ENCODE peak calls at places on chromosomes 12 and 14, in six cellular contexts. N is BE2C, B is uterus, I is A549, L is stomach, S is heart right ventricle. K is an unnamed sample.

GRCh38 chr14:103393687-103394626 is 8.7 kb downstream of the MARK3 start:
- DNase-seq in I (peak; percentile 41), L (no peak), S (no peak), N (no peak), B (no peak), K (no peak)

GRCh38 chr12:20448781-20449180 is 80.4 kb downstream of the PDE3A start:
- DNase-seq in B (no peak), N (no peak), I (no peak), S (no peak), L (no peak), K (no peak)

GRCh38 chr12:30706476-30706875 is 10.8 kb upstream of the IPO8 start:
- DNase-seq in N (no peak), L (no peak), B (no peak), I (no peak), S (no peak), K (no peak)

GRCh38 chr14:57847096-57847495 is 18.8 kb downstream of the SLC35F4 start:
- DNase-seq in N (no peak), S (no peak), L (no peak), I (no peak), B (no peak), K (no peak)

GRCh38 chr12:41190360-41190759 is 2.2 kb downstream of the PDZRN4 start:
- DNase-seq in B (no peak), S (no peak), N (no peak), L (no peak), I (peak; percentile 42), K (no peak)

GRCh38 chr14:21384494-21384851 is 654 bp upstream of the SUPT16H start:
- DNase-seq in B (no peak), L (no peak), I (no peak), N (no peak), S (no peak), K (no peak)

GRCh38 chr14:81710232-81710845 is 176.7 kb upstream of the SEL1L start:
- DNase-seq in I (peak; percentile 7), L (no peak), N (peak; percentile 28), S (no peak), B (no peak), K (no peak)

GRCh38 chr14:56686416-56686815 is 106.8 kb downstream of the TMEM260 start:
- DNase-seq in I (no peak), B (no peak), S (peak; percentile 40), L (peak; percentile 41), N (no peak), K (no peak)

GRCh38 chr14:92787554-92787953 is 6.6 kb upstream of the GOLGA5 start:
- DNase-seq in L (no peak), N (no peak), I (no peak), B (no peak), S (no peak), K (no peak)

GRCh38 chr12:46523446-46523845 is 150.9 kb upstream of the SLC38A2 start:
- DNase-seq in I (peak; percentile 33), N (no peak), S (no peak), L (no peak), B (no peak), K (no peak)

GRCh38 chr12:76784600-76785051 is 20.7 kb downstream of the ZDHHC17 start:
- DNase-seq in I (no peak), B (no peak), N (no peak), S (no peak), L (no peak), K (no peak)

GRCh38 chr14:46488374-46488773 is 163.2 kb downstream of the RPL10L start:
- DNase-seq in N (no peak), S (no peak), I (no peak), L (no peak), B (no peak), K (no peak)

GRCh38 chr14:46487582-46488350 is 163.8 kb downstream of the RPL10L start:
- DNase-seq in I (no peak), L (no peak), B (no peak), N (no peak), S (no peak), K (no peak)

GRCh38 chr14:46490150-46490769 is 161.3 kb downstream of the RPL10L start:
- DNase-seq in I (no peak), B (no peak), N (peak; percentile 24), S (no peak), L (no peak), K (no peak)
- TF ChIP-seq CTCF in I (no peak), B (no peak), N (peak; percentile 68), S (no peak), L (peak; percentile 9), K (peak; percentile 43)

GRCh38 chr12:122965356-122965755 is 907 bp downstream of the ABCB9 start:
- DNase-seq in S (no peak), B (no peak), L (no peak), I (no peak), N (no peak), K (no peak)

GRCh38 chr12:122967151-122967550 is 888 bp upstream of the ABCB9 start:
- DNase-seq in N (no peak), B (no peak), L (no peak), S (no peak), I (no peak), K (no peak)

GRCh38 chr12:122964439-122965257 is 1.6 kb downstream of the ABCB9 start:
- DNase-seq in L (no peak), N (no peak), I (no peak), B (no peak), S (no peak), K (no peak)

GRCh38 chr12:122966743-122967058 is 438 bp upstream of the ABCB9 start:
- DNase-seq in S (no peak), L (no peak), I (no peak), B (no peak), N (no peak), K (no peak)

DNA sequence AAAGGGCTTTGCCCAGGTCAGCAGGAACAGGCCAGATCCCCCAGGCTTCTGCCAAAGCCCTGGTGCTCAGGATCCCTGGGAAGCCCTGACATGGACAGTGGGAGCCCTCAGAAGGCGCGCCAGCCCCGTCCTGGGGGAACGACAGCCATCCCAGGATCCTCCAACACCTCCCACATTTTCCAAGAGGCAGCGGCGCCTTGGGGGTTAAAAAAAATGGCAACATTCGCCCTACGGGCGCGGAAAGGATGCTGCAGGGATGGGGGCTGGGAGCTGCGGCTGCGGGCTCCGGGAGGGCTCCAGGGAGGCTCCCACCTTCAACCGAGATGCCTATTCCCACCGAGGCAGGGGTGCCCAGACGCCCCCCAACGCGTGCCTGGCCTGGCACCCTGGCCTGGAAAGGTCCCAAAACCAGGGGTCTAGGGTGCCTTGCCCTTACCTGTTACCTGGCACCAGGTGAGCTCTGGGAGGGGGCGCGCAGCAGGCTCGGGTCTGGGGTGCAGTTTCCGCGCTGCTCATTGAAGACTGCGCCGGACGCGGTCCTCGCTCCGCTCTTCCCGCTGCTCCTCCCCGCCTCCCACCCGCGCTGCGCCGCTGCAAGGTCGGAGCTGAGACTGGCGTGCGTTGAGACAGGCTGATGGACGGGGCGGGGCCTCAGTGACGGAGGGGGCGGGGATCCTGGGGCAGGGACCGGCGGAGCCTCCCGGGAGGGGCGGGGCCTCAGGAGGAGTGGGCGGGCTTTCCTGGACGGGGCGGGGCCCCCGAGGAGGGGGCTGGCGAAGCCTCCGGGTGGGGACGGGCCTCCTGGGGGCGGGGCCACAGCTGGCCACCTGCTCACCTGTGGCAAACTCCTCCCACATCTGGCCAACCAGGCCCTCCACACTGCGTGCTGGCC is at the start of gene ABCB9:
- DNase-seq in B (peak; percentile 91), L (peak; percentile 97), N (peak; percentile 99), S (peak; percentile 95), I (peak; percentile 90), K (peak; percentile 95)
- TF ChIP-seq CTCF in B (no peak), L (no peak), N (no peak), S (no peak), I (no peak), K (peak; percentile 6)

GRCh38 chr12:57111046-57111698 is at the start of gene STAT6:
- DNase-seq in N (no peak), S (peak; percentile 75), L (peak; percentile 87), I (peak; percentile 67), B (peak; percentile 74), K (no peak)
- TF ChIP-seq CTCF in N (no peak), S (no peak), L (no peak), I (no peak), B (no peak), K (peak; percentile 54)

GRCh38 chr14:85532570-85532969 is 2.6 kb downstream of the FLRT2 start:
- DNase-seq in N (no peak), I (no peak), L (no peak), S (no peak), B (no peak), K (no peak)
- TF ChIP-seq CTCF in N (no peak), I (no peak), L (no peak), S (no peak), B (no peak), K (no peak)

GRCh38 chr12:96658075-96658474 is 168.7 kb downstream of the CFAP54 start:
- DNase-seq in L (no peak), B (no peak), I (no peak), S (no peak), N (no peak), K (no peak)
- TF ChIP-seq CTCF in L (no peak), B (no peak), I (no peak), S (no peak), N (no peak), K (no peak)

GRCh38 chr12:25388216-25388615 is 137.5 kb upstream of the KRAS start:
- DNase-seq in N (no peak), S (no peak), L (no peak), I (no peak), B (no peak), K (no peak)
- TF ChIP-seq CTCF in N (no peak), S (no peak), L (no peak), I (no peak), B (no peak), K (no peak)

DNA sequence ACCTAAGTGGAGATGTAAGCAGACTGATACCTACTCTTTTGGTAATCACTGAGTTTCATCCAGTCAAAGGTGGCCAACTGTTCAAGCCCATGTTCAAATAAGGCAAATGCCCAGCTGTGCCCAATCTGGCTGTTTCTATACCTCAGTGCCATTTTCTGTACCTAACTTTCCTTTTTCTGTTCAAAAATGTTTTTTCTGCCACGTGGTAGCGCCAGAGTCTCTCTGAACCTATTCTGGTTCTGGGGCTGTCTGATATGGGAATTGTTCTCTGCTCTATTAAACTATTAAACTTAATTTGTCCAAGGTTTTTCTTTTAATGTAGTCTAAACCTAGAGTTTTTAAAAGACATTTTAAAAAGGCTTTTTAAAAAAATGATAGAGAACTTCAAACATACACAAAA is 391.2 kb downstream of the NOVA1 start:
- DNase-seq in L (no peak), I (no peak), N (no peak), B (no peak), S (no peak), K (no peak)
- TF ChIP-seq CTCF in L (no peak), I (no peak), N (no peak), B (no peak), S (no peak), K (peak; percentile 12)

DNA sequence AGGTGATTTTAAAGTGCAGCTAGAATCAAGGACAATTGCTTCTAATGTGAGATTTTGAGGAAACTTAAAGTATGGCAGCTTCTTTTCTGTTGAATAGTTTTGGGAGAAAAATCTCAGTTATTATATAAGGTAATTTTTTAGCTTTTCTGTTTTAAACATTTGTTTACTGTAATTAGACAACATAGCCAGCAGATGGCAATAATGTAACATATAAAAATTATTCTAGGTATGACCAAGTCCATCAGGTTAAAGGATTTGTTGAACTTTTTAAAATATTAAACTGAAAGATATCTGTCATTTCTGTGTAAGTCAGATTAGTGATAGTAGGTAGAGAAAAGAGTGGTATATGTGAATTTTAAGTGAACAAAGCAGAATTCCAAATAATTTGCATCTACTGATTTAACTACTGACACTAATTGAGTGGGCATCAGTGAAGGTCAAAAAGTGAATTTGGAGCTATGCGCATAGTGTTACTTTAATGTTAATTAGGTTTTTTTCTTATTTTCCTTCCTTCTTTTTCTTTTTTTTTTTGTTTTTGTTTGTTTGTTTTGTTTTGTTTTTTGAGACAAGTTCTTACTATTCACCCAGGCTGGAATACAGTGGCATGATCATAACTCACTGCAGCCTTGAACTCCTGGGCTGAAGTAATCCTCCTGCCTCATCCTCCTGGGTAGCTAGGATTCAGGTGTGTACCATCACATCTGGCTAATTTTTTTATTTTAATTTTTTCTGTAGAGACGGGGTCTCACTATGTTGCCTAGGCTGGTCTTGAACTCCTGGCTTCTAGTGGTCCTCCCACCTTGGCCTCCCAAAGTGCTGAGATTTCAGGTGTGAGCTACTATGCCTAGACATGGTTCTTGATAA is 18.6 kb downstream of the PRORP start:
- DNase-seq in S (no peak), N (no peak), L (no peak), I (no peak), B (no peak), K (no peak)
- TF ChIP-seq CTCF in S (peak; percentile 43), N (peak; percentile 22), L (peak; percentile 13), I (peak; percentile 31), B (peak; percentile 53), K (no peak)